ENCODE peak calls at places on chromosomes 11 and 22, in nine cellular contexts. C is activated T-cell treated with anti-CD3 and anti-CD28 coated beads for 1 hour; Z is activated naive CD8-positive, alpha-beta T cell treated with anti-CD3 and anti-CD28 coated beads, Interleukin-2, amount 50 U/mL, for 16 hours; N is small intestine; I is IMR-90; K is HL-60; B is NCI-H2081; E is posterior vena cava; J is activated T-helper 1 cell treated with anti-CD3 and anti-CD28 coated beads, Interleukin-12 subunit alpha, Interleukin-12 subunit beta, Interleukin-2, Interleukin-4 antibody, amounts not matched to agents 30 ng/mL and 10 ng/mL and 1 ng/mL, durations not matched to agents 14 hours and 24 hours and 36 hours. U is an unnamed sample.

GRCh38 chr11:96079691-96080090 is 155.8 kb upstream of the MTMR2 start:
- DNase-seq in N (no peak), J (no peak), K (no peak), Z (no peak), E (no peak), C (no peak), B (no peak), I (no peak), U (no peak)

GRCh38 chr11:61124574-61125309 is 22.5 kb downstream of the CD5 start:
- DNase-seq in K (no peak), J (no peak), I (no peak), Z (no peak), B (no peak), E (no peak), N (no peak), C (no peak), U (no peak)

GRCh38 chr22:35587447-35587870 is 29.7 kb downstream of the MB start:
- DNase-seq in J (no peak), B (no peak), N (no peak), Z (no peak), E (no peak), C (no peak), I (no peak), K (no peak), U (no peak)

GRCh38 chr11:43988040-43988793 is 45.8 kb downstream of the C11orf96 start:
- DNase-seq in C (no peak), E (no peak), B (no peak), K (no peak), J (no peak), N (no peak), I (peak), Z (no peak), U (no peak)

GRCh38 chr22:34502821-34503220 is 563.1 kb upstream of the ISX start:
- DNase-seq in B (no peak), C (no peak), K (no peak), J (no peak), I (no peak), N (peak), E (no peak), Z (no peak), U (no peak)

GRCh38 chr11:75328426-75329277 is 22.8 kb downstream of the ARRB1 start:
- DNase-seq in Z (no peak), B (peak), E (peak), C (peak), N (peak), K (peak), J (peak), I (peak), U (peak)

GRCh38 chr11:11725438-11725837 is 103.6 kb upstream of the GALNT18 start:
- DNase-seq in B (no peak), Z (no peak), C (no peak), J (no peak), K (no peak), E (no peak), N (no peak), I (no peak), U (no peak)

GRCh38 chr11:44138286-44138685 is 42.8 kb downstream of the EXT2 start:
- DNase-seq in C (no peak), J (no peak), K (no peak), N (no peak), B (no peak), Z (no peak), I (peak), E (no peak), U (no peak)

GRCh38 chr11:105706025-105706530 is 96.2 kb downstream of the GRIA4 start:
- DNase-seq in J (no peak), I (no peak), N (no peak), B (no peak), K (no peak), C (no peak), E (no peak), Z (no peak), U (no peak)

GRCh38 chr22:45884201-45885067 is 92.5 kb downstream of the WNT7B start:
- DNase-seq in I (no peak), B (no peak), Z (no peak), K (no peak), J (no peak), C (no peak), N (no peak), E (peak), U (no peak)

GRCh38 chr11:19670030-19670761 is 42.4 kb upstream of the NAV2 start:
- DNase-seq in I (peak), B (no peak), Z (no peak), J (no peak), K (no peak), C (no peak), N (no peak), E (no peak), U (no peak)

GRCh38 chr11:77851513-77851912 is 30.6 kb downstream of the AAMDC start:
- DNase-seq in N (no peak), Z (no peak), K (no peak), I (no peak), B (no peak), J (no peak), E (no peak), C (no peak), U (no peak)

GRCh38 chr22:37061611-37062365 is 10.2 kb downstream of the KCTD17 start:
- DNase-seq in Z (no peak), C (no peak), J (no peak), B (no peak), E (no peak), K (no peak), I (no peak), N (no peak), U (no peak)